ENCODE peak calls at places on chromosomes 7 and 10, in six cellular contexts. One of them, this sample, is unnamed. For H3K9me3, the result is how much of the 10 kb centered on the place peaks cover.

GRCh38 chr10:88297103-88297502 is 286.0 kb downstream of the RNLS start:
- DNase-seq in CD8-positive, alpha-beta T cell: no peak
- DNase-seq in HepG2: no peak
- DNase-seq in WERI-Rb-1: no peak
- DNase-seq in sigmoid colon: no peak
- DNase-seq in right lobe of liver: no peak
- DNase-seq in this sample: no peak

GRCh38 chr7:5396999-5397656 is 26.5 kb downstream of the TNRC18 start:
- DNase-seq in WERI-Rb-1: no peak
- DNase-seq in CD8-positive, alpha-beta T cell: peak
- DNase-seq in right lobe of liver: peak
- DNase-seq in sigmoid colon: peak
- DNase-seq in HepG2: peak
- DNase-seq in this sample: peak

GRCh38 chr10:97644961-97645360 is 4.5 kb downstream of the PI4K2A start:
- DNase-seq in HepG2: no peak
- DNase-seq in WERI-Rb-1: no peak
- DNase-seq in CD8-positive, alpha-beta T cell: no peak
- DNase-seq in right lobe of liver: no peak
- DNase-seq in sigmoid colon: no peak
- DNase-seq in this sample: no peak

GRCh38 chr7:148264933-148265557 is 325.5 kb upstream of the C7orf33 start:
- DNase-seq in sigmoid colon: no peak
- DNase-seq in CD8-positive, alpha-beta T cell: no peak
- DNase-seq in right lobe of liver: no peak
- DNase-seq in WERI-Rb-1: peak
- DNase-seq in HepG2: peak
- DNase-seq in this sample: no peak

GRCh38 chr7:151439855-151440798 is at the start of gene CRYGN:
- DNase-seq in CD8-positive, alpha-beta T cell: no peak
- DNase-seq in HepG2: no peak
- DNase-seq in WERI-Rb-1: peak
- DNase-seq in right lobe of liver: no peak
- DNase-seq in sigmoid colon: peak
- DNase-seq in this sample: no peak

GRCh38 chr10:35037104-35037503 is 53.0 kb downstream of the CUL2 start:
- DNase-seq in CD8-positive, alpha-beta T cell: no peak
- DNase-seq in right lobe of liver: no peak
- DNase-seq in WERI-Rb-1: no peak
- DNase-seq in HepG2: no peak
- DNase-seq in sigmoid colon: no peak
- DNase-seq in this sample: no peak

GRCh38 chr7:80552304-80552703 is 40.4 kb upstream of the GNAT3 start:
- DNase-seq in right lobe of liver: no peak
- DNase-seq in WERI-Rb-1: no peak
- DNase-seq in sigmoid colon: no peak
- DNase-seq in CD8-positive, alpha-beta T cell: no peak
- DNase-seq in HepG2: no peak
- DNase-seq in this sample: no peak

GRCh38 chr10:8428654-8429053 is 374.2 kb downstream of the GATA3 start:
- DNase-seq in CD8-positive, alpha-beta T cell: no peak
- DNase-seq in sigmoid colon: no peak
- DNase-seq in WERI-Rb-1: no peak
- DNase-seq in right lobe of liver: no peak
- DNase-seq in HepG2: no peak
- DNase-seq in this sample: no peak

GRCh38 chr10:4686644-4686996 is 139.4 kb upstream of the AKR1E2 start:
- DNase-seq in right lobe of liver: no peak
- DNase-seq in HepG2: peak
- DNase-seq in sigmoid colon: no peak
- DNase-seq in WERI-Rb-1: no peak
- DNase-seq in CD8-positive, alpha-beta T cell: no peak
- DNase-seq in this sample: no peak

GRCh38 chr7:44381494-44382220 is 56.3 kb upstream of the CAMK2B start:
- DNase-seq in sigmoid colon: no peak
- DNase-seq in CD8-positive, alpha-beta T cell: no peak
- DNase-seq in right lobe of liver: peak
- DNase-seq in WERI-Rb-1: no peak
- DNase-seq in HepG2: no peak
- DNase-seq in this sample: no peak

GRCh38 chr10:62459072-62459471 is 84.9 kb downstream of the ZNF365 start:
- DNase-seq in HepG2: no peak
- DNase-seq in right lobe of liver: no peak
- DNase-seq in CD8-positive, alpha-beta T cell: no peak
- DNase-seq in sigmoid colon: no peak
- DNase-seq in WERI-Rb-1: no peak
- DNase-seq in this sample: no peak

GRCh38 chr10:74775099-74775498 is 51.3 kb upstream of the KAT6B start:
- DNase-seq in CD8-positive, alpha-beta T cell: no peak
- DNase-seq in sigmoid colon: no peak
- DNase-seq in WERI-Rb-1: no peak
- DNase-seq in HepG2: no peak
- DNase-seq in right lobe of liver: no peak
- DNase-seq in this sample: no peak

GRCh38 chr7:155921804-155922506 is 109.7 kb upstream of the SHH start:
- DNase-seq in right lobe of liver: no peak
- DNase-seq in CD8-positive, alpha-beta T cell: no peak
- DNase-seq in HepG2: no peak
- DNase-seq in WERI-Rb-1: no peak
- DNase-seq in sigmoid colon: peak
- DNase-seq in this sample: no peak

GRCh38 chr7:115476666-115477065 is 553.9 kb downstream of the TFEC start:
- DNase-seq in CD8-positive, alpha-beta T cell: no peak
- DNase-seq in right lobe of liver: no peak
- DNase-seq in HepG2: no peak
- DNase-seq in WERI-Rb-1: no peak
- DNase-seq in sigmoid colon: no peak
- DNase-seq in this sample: no peak

GRCh38 chr10:1204434-1205326 is 148.5 kb downstream of the WDR37 start:
- DNase-seq in WERI-Rb-1: no peak
- DNase-seq in sigmoid colon: no peak
- DNase-seq in CD8-positive, alpha-beta T cell: no peak
- DNase-seq in right lobe of liver: no peak
- DNase-seq in HepG2: no peak
- DNase-seq in this sample: no peak

GRCh38 chr7:151615058-151615457 is 95.4 kb upstream of the RHEB start:
- DNase-seq in sigmoid colon: no peak
- DNase-seq in right lobe of liver: no peak
- DNase-seq in WERI-Rb-1: no peak
- DNase-seq in HepG2: no peak
- DNase-seq in CD8-positive, alpha-beta T cell: no peak
- DNase-seq in this sample: no peak

GRCh38 chr10:118596426-118597124 is 1.1 kb upstream of the PRLHR start:
- DNase-seq in sigmoid colon: no peak
- DNase-seq in CD8-positive, alpha-beta T cell: no peak
- DNase-seq in WERI-Rb-1: peak
- DNase-seq in HepG2: no peak
- DNase-seq in right lobe of liver: no peak
- DNase-seq in this sample: no peak

GRCh38 chr10:28668363-28669226 is 8.7 kb upstream of the BAMBI start:
- DNase-seq in sigmoid colon: peak
- DNase-seq in CD8-positive, alpha-beta T cell: no peak
- DNase-seq in WERI-Rb-1: peak
- DNase-seq in HepG2: no peak
- DNase-seq in right lobe of liver: peak
- DNase-seq in this sample: no peak

GRCh38 chr10:86232646-86233045 is 133.9 kb downstream of the GRID1 start:
- DNase-seq in sigmoid colon: no peak
- DNase-seq in HepG2: no peak
- DNase-seq in WERI-Rb-1: no peak
- DNase-seq in right lobe of liver: no peak
- DNase-seq in CD8-positive, alpha-beta T cell: no peak
- DNase-seq in this sample: no peak
- H3K9me3 ChIP-seq in sigmoid colon: under half
- H3K9me3 ChIP-seq in HepG2: under half
- H3K9me3 ChIP-seq in WERI-Rb-1: under half
- H3K9me3 ChIP-seq in right lobe of liver: under half
- H3K9me3 ChIP-seq in CD8-positive, alpha-beta T cell: under half
- H3K9me3 ChIP-seq in this sample: under half

DNA sequence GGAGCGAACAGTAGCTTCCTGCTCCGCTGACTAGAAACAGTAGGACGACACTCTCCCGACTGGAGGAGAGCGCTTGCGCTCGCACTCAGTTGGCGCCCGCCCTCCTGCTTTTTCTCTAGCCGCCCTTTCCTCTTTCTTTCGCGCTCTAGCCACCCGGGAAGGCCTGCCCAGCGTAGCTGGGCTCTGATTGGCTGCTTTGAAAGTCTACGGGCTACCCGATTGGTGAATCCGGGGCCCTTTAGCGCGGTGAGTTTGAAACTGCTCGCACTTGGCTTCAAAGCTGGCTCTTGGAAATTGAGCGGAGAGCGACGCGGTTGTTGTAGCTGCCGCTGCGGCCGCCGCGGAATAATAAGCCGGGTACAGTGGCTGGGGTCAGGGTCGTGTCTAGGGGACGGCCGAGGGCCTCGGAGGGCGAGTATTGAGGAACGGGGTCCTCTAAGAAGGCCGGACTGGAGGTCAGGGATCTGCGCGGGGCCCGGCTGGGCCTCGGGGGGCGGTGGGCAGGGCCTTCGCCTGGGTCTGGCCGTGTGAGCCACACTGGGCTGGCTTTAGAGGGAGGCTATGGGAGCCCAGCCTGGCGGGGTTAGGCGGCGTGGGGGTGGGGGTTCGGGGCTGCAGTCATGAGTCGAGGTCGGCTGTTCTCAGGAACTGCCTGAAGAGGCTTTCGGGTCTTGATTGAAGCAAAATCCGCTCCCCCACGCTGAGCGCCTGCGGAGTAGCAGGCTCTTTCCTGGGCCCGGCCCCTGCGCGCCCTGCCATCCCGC is at the start of gene CDK1:
- DNase-seq in WERI-Rb-1: peak
- DNase-seq in sigmoid colon: peak
- DNase-seq in CD8-positive, alpha-beta T cell: peak
- DNase-seq in right lobe of liver: peak
- DNase-seq in HepG2: peak
- DNase-seq in this sample: peak
- H3K27ac ChIP-seq in WERI-Rb-1: peak
- H3K27ac ChIP-seq in sigmoid colon: no peak
- H3K27ac ChIP-seq in CD8-positive, alpha-beta T cell: no peak
- H3K27ac ChIP-seq in right lobe of liver: no peak
- H3K27ac ChIP-seq in HepG2: peak
- H3K27ac ChIP-seq in this sample: peak

GRCh38 chr10:123860856-123861255 is 30.8 kb downstream of the CPXM2 start:
- DNase-seq in CD8-positive, alpha-beta T cell: no peak
- DNase-seq in right lobe of liver: no peak
- DNase-seq in HepG2: no peak
- DNase-seq in sigmoid colon: no peak
- DNase-seq in WERI-Rb-1: no peak
- DNase-seq in this sample: no peak

GRCh38 chr10:123858907-123859650 is 32.5 kb downstream of the CPXM2 start:
- DNase-seq in right lobe of liver: no peak
- DNase-seq in HepG2: no peak
- DNase-seq in sigmoid colon: no peak
- DNase-seq in CD8-positive, alpha-beta T cell: no peak
- DNase-seq in WERI-Rb-1: no peak
- DNase-seq in this sample: no peak

GRCh38 chr10:123859651-123860045 is 32.0 kb downstream of the CPXM2 start:
- DNase-seq in WERI-Rb-1: no peak
- DNase-seq in CD8-positive, alpha-beta T cell: no peak
- DNase-seq in HepG2: no peak
- DNase-seq in right lobe of liver: no peak
- DNase-seq in sigmoid colon: no peak
- DNase-seq in this sample: no peak

GRCh38 chr10:123858039-123858740 is 33.4 kb downstream of the CPXM2 start:
- DNase-seq in HepG2: no peak
- DNase-seq in CD8-positive, alpha-beta T cell: no peak
- DNase-seq in right lobe of liver: no peak
- DNase-seq in WERI-Rb-1: no peak
- DNase-seq in sigmoid colon: peak
- DNase-seq in this sample: no peak

GRCh38 chr10:123860209-123860608 is 31.4 kb downstream of the CPXM2 start:
- DNase-seq in CD8-positive, alpha-beta T cell: no peak
- DNase-seq in WERI-Rb-1: no peak
- DNase-seq in right lobe of liver: no peak
- DNase-seq in HepG2: no peak
- DNase-seq in sigmoid colon: no peak
- DNase-seq in this sample: no peak
- H3K9me3 ChIP-seq in CD8-positive, alpha-beta T cell: under half
- H3K9me3 ChIP-seq in WERI-Rb-1: under half
- H3K9me3 ChIP-seq in right lobe of liver: under half
- H3K9me3 ChIP-seq in HepG2: under half
- H3K9me3 ChIP-seq in sigmoid colon: under half
- H3K9me3 ChIP-seq in this sample: under half

GRCh38 chr10:122056431-122057094 is 67.6 kb downstream of the TACC2 start:
- DNase-seq in HepG2: peak
- DNase-seq in CD8-positive, alpha-beta T cell: no peak
- DNase-seq in right lobe of liver: no peak
- DNase-seq in WERI-Rb-1: no peak
- DNase-seq in sigmoid colon: peak
- DNase-seq in this sample: no peak

GRCh38 chr10:122053314-122053713 is 64.4 kb downstream of the TACC2 start:
- DNase-seq in CD8-positive, alpha-beta T cell: no peak
- DNase-seq in sigmoid colon: peak
- DNase-seq in WERI-Rb-1: no peak
- DNase-seq in HepG2: no peak
- DNase-seq in right lobe of liver: no peak
- DNase-seq in this sample: no peak

GRCh38 chr10:122055252-122055651 is 66.3 kb downstream of the TACC2 start:
- DNase-seq in HepG2: peak
- DNase-seq in WERI-Rb-1: no peak
- DNase-seq in sigmoid colon: peak
- DNase-seq in CD8-positive, alpha-beta T cell: no peak
- DNase-seq in right lobe of liver: no peak
- DNase-seq in this sample: no peak

GRCh38 chr10:122052702-122053101 is 63.7 kb downstream of the TACC2 start:
- DNase-seq in right lobe of liver: no peak
- DNase-seq in WERI-Rb-1: no peak
- DNase-seq in CD8-positive, alpha-beta T cell: no peak
- DNase-seq in sigmoid colon: peak
- DNase-seq in HepG2: no peak
- DNase-seq in this sample: no peak

DNA sequence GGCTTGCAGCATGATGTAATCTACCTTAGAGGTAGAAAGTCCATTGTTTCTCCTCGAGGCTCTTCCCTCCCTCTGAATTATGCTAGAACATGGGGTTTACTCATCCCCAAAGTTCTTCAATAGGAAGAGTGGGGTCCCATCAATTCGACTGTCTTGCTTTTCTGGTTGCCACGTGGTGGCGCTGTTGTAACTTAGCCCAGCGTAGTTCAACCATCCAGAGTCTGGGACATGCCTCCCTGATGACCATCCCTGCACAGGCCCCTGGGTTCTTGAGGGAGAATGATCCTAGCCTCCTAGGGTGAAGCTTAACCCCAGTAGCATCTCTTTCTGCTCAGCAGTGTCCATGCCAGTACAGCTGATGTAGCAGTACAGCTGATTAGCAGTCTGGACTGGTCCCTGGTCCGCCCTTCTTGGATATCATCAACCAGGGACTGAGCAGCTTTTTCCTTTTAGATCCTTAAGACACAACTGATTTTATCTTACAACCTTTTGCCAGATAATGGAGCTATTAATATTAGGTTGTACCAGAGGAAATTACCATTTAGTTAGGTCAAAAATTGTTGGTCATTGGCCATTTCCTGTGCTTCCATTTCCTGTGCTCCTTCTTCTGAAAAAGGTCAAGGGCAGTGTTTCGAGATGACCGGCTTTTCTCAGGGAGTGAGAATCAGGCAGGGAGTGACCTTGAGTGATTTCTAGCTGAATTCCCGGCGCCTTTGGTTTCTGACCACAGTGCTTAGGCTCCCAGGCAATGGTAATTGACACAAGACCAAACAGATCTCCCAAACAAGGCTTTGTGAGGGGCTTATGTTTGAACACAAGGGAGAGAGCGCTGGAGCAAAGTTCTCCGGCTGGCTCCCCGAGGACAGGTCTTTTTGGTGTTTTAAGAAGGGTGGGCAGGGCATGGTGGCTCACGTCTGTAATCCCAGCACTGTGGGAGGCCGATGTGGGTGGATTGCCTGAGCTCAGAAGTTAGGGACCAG is 65.4 kb downstream of the TACC2 start:
- DNase-seq in CD8-positive, alpha-beta T cell: no peak
- DNase-seq in HepG2: peak
- DNase-seq in WERI-Rb-1: peak
- DNase-seq in right lobe of liver: peak
- DNase-seq in sigmoid colon: peak
- DNase-seq in this sample: no peak
- H3K27ac ChIP-seq in CD8-positive, alpha-beta T cell: no peak
- H3K27ac ChIP-seq in HepG2: peak
- H3K27ac ChIP-seq in WERI-Rb-1: peak
- H3K27ac ChIP-seq in right lobe of liver: no peak
- H3K27ac ChIP-seq in sigmoid colon: peak
- H3K27ac ChIP-seq in this sample: no peak

This sample was measured in CD4-positive, CD25-positive, alpha-beta regulatory T cell.